ENCODE peak calls at places on chromosomes 7 and 10, in seven cellular contexts. One of them, this sample, is unnamed.

GRCh38 chr10:93813507-93814465 is 56.0 kb downstream of the LGI1 start:
- DNase-seq in HepG2: peak; percentile 32
- DNase-seq in H1: peak; percentile 77
- DNase-seq in GM12878: no peak
- DNase-seq in K562: no peak
- DNase-seq in HCT116: peak; percentile 64
- DNase-seq in T47D: peak; percentile 86
- DNase-seq in this sample: peak; percentile 64

GRCh38 chr10:78952018-78952417 is 116.7 kb upstream of the ZMIZ1 start:
- DNase-seq in H1: no peak
- DNase-seq in GM12878: no peak
- DNase-seq in HepG2: peak; percentile 60
- DNase-seq in K562: no peak
- DNase-seq in T47D: no peak
- DNase-seq in HCT116: no peak
- DNase-seq in this sample: no peak

GRCh38 chr7:109246330-109247077 is 676.8 kb downstream of the DNAJB9 start:
- DNase-seq in K562: no peak
- DNase-seq in H1: no peak
- DNase-seq in T47D: peak; percentile 3
- DNase-seq in HCT116: peak; percentile 18
- DNase-seq in GM12878: no peak
- DNase-seq in HepG2: no peak
- DNase-seq in this sample: no peak

GRCh38 chr10:21427804-21428481 is 97.5 kb downstream of the SKIDA1 start:
- DNase-seq in H1: no peak
- DNase-seq in K562: no peak
- DNase-seq in GM12878: no peak
- DNase-seq in HepG2: peak; percentile 24
- DNase-seq in HCT116: peak; percentile 23
- DNase-seq in T47D: no peak
- DNase-seq in this sample: no peak

GRCh38 chr7:150755473-150756099 is 18.4 kb downstream of the GIMAP5 start:
- DNase-seq in GM12878: peak; percentile 71
- DNase-seq in HepG2: no peak
- DNase-seq in H1: no peak
- DNase-seq in T47D: no peak
- DNase-seq in K562: no peak
- DNase-seq in HCT116: no peak
- DNase-seq in this sample: no peak

GRCh38 chr7:98323597-98324322 is 42.3 kb downstream of the BRI3 start:
- DNase-seq in HepG2: no peak
- DNase-seq in HCT116: no peak
- DNase-seq in T47D: no peak
- DNase-seq in GM12878: no peak
- DNase-seq in H1: peak; percentile 71
- DNase-seq in K562: no peak
- DNase-seq in this sample: no peak

GRCh38 chr10:97490592-97490991 is 7.6 kb downstream of the MMS19 start:
- DNase-seq in T47D: no peak
- DNase-seq in HepG2: no peak
- DNase-seq in H1: no peak
- DNase-seq in HCT116: no peak
- DNase-seq in K562: no peak
- DNase-seq in GM12878: no peak
- DNase-seq in this sample: no peak

GRCh38 chr10:125726914-125727313 is 7.4 kb downstream of the EDRF1 start:
- DNase-seq in H1: no peak
- DNase-seq in K562: no peak
- DNase-seq in T47D: no peak
- DNase-seq in HepG2: no peak
- DNase-seq in GM12878: no peak
- DNase-seq in HCT116: no peak
- DNase-seq in this sample: no peak

GRCh38 chr7:156903232-156903909 is 10.4 kb upstream of the LMBR1 start:
- DNase-seq in H1: no peak
- DNase-seq in GM12878: no peak
- DNase-seq in HepG2: peak; percentile 37
- DNase-seq in T47D: no peak
- DNase-seq in HCT116: peak; percentile 89
- DNase-seq in K562: no peak
- DNase-seq in this sample: no peak

GRCh38 chr7:41701542-41701941 is 1.3 kb downstream of the INHBA start:
- DNase-seq in HCT116: no peak
- DNase-seq in T47D: no peak
- DNase-seq in HepG2: no peak
- DNase-seq in K562: no peak
- DNase-seq in GM12878: no peak
- DNase-seq in H1: no peak
- DNase-seq in this sample: no peak

GRCh38 chr7:130356121-130356759 is 11.6 kb downstream of the CPA5 start:
- DNase-seq in HepG2: peak; percentile 57
- DNase-seq in HCT116: peak; percentile 68
- DNase-seq in T47D: peak; percentile 86
- DNase-seq in K562: no peak
- DNase-seq in GM12878: no peak
- DNase-seq in H1: peak; percentile 72
- DNase-seq in this sample: peak; percentile 42

GRCh38 chr7:41046221-41046761 is 656.6 kb downstream of the INHBA start:
- DNase-seq in T47D: no peak
- DNase-seq in HCT116: no peak
- DNase-seq in HepG2: no peak
- DNase-seq in H1: peak; percentile 22
- DNase-seq in K562: no peak
- DNase-seq in GM12878: no peak
- DNase-seq in this sample: no peak

GRCh38 chr10:132743925-132744490 is 41.9 kb downstream of the NKX6-2 start:
- DNase-seq in HCT116: no peak
- DNase-seq in K562: no peak
- DNase-seq in HepG2: no peak
- DNase-seq in T47D: no peak
- DNase-seq in GM12878: no peak
- DNase-seq in H1: no peak
- DNase-seq in this sample: no peak

GRCh38 chr7:151759591-151760042 is 117.3 kb downstream of the PRKAG2 start:
- DNase-seq in H1: peak; percentile 81
- DNase-seq in HCT116: peak; percentile 57
- DNase-seq in GM12878: no peak
- DNase-seq in K562: peak; percentile 82
- DNase-seq in HepG2: peak; percentile 56
- DNase-seq in T47D: peak; percentile 82
- DNase-seq in this sample: peak; percentile 92

GRCh38 chr10:36163827-36164226 is 521.7 kb upstream of the FZD8 start:
- DNase-seq in K562: no peak
- DNase-seq in H1: no peak
- DNase-seq in HepG2: no peak
- DNase-seq in HCT116: no peak
- DNase-seq in T47D: no peak
- DNase-seq in GM12878: no peak
- DNase-seq in this sample: no peak

GRCh38 chr10:34091796-34092195 is 723.3 kb downstream of the PARD3 start:
- DNase-seq in GM12878: no peak
- DNase-seq in K562: no peak
- DNase-seq in HCT116: no peak
- DNase-seq in T47D: no peak
- DNase-seq in H1: no peak
- DNase-seq in HepG2: no peak
- DNase-seq in this sample: no peak

GRCh38 chr10:34083567-34083966 is 731.5 kb downstream of the PARD3 start:
- DNase-seq in GM12878: no peak
- DNase-seq in K562: no peak
- DNase-seq in HepG2: no peak
- DNase-seq in T47D: no peak
- DNase-seq in H1: no peak
- DNase-seq in HCT116: no peak
- DNase-seq in this sample: no peak

GRCh38 chr10:34089294-34089693 is 725.8 kb downstream of the PARD3 start:
- DNase-seq in T47D: no peak
- DNase-seq in GM12878: no peak
- DNase-seq in HCT116: no peak
- DNase-seq in K562: no peak
- DNase-seq in HepG2: no peak
- DNase-seq in H1: no peak
- DNase-seq in this sample: no peak

GRCh38 chr10:34088208-34088794 is 726.8 kb downstream of the PARD3 start:
- DNase-seq in GM12878: no peak
- DNase-seq in T47D: no peak
- DNase-seq in H1: no peak
- DNase-seq in HCT116: no peak
- DNase-seq in HepG2: no peak
- DNase-seq in K562: no peak
- DNase-seq in this sample: no peak

DNA sequence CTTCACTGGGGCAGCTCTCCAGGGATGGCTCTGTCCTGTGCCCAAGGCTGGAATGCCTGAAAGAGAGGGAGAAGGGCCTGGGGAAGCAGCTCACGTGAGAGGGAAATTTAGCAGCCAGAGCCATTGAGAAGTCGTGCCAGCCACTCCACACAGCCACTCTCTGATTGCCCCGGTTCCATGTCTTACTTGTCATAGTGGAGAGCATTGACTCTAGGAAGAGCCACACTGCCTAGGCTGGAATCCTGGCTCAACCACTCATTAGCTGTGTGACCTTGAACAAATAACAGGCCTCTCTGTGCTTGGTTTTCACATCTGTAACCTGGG is 728.0 kb downstream of the PARD3 start:
- DNase-seq in K562: no peak
- DNase-seq in HCT116: no peak
- DNase-seq in H1: no peak
- DNase-seq in GM12878: no peak
- DNase-seq in T47D: no peak
- DNase-seq in HepG2: no peak
- DNase-seq in this sample: no peak
- TF ChIP-seq JUND in K562: no peak
- TF ChIP-seq JUND in HCT116: no peak
- TF ChIP-seq JUND in H1: no peak
- TF ChIP-seq JUND in GM12878: no peak
- TF ChIP-seq JUND in T47D: no peak
- TF ChIP-seq JUND in HepG2: no peak
- TF ChIP-seq JUND in this sample: no peak

GRCh38 chr7:158887594-158887993 is 31.2 kb downstream of the DYNC2I1 start:
- DNase-seq in T47D: no peak
- DNase-seq in HepG2: no peak
- DNase-seq in H1: no peak
- DNase-seq in GM12878: no peak
- DNase-seq in HCT116: no peak
- DNase-seq in K562: no peak
- DNase-seq in this sample: peak; percentile 56
- TF ChIP-seq JUND in T47D: no peak
- TF ChIP-seq JUND in HepG2: no peak
- TF ChIP-seq JUND in H1: no peak
- TF ChIP-seq JUND in GM12878: no peak
- TF ChIP-seq JUND in HCT116: no peak
- TF ChIP-seq JUND in K562: no peak
- TF ChIP-seq JUND in this sample: no peak

DNA sequence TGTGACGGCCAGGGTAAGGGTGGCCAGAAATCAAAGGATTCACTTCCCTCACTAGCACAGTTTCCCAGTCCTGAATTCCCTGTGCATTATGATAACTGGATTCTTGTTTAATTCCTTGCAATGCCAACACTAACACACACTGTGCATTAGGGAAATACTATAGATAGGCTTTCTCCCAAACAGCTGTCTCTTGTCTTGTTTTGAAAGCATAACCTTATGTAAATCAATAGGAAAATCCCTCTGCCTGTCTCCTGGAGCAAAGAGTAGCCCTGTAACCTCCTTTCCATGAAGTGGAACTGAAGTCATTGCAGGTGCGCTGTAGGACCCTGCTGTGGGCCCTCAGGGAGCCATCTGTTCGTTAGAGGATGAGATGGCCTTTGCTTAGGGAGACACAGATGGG is 82.8 kb upstream of the FAM171A1 start:
- DNase-seq in GM12878: no peak
- DNase-seq in HCT116: no peak
- DNase-seq in K562: no peak
- DNase-seq in T47D: no peak
- DNase-seq in H1: no peak
- DNase-seq in HepG2: no peak
- DNase-seq in this sample: no peak
- TF ChIP-seq JUND in GM12878: no peak
- TF ChIP-seq JUND in HCT116: no peak
- TF ChIP-seq JUND in K562: no peak
- TF ChIP-seq JUND in T47D: no peak
- TF ChIP-seq JUND in H1: no peak
- TF ChIP-seq JUND in HepG2: no peak
- TF ChIP-seq JUND in this sample: no peak

DNA sequence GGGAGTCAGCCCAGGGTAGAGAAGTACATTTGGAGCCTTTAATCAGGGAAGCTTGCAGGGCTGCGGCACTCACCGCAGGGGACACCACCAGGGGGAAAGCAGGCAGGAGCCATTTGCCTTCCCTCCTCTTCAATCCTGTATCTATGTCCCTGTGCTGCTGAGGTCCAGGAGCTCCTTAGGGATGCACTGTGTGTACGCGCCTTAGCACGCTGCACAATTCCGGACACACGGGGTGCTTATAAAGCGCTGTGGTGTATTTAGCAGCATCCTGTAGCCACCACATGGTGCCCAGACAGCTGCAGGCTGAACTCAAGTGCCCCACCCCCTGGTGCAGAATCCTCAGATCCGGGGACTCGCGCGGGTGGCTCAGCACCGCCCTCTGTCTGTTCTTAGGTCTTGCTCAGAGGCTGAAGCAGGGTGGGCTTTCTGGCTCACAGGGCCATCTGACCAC is 421.4 kb downstream of the SDK1 start:
- DNase-seq in HCT116: peak; percentile 27
- DNase-seq in K562: peak; percentile 9
- DNase-seq in GM12878: no peak
- DNase-seq in HepG2: peak; percentile 17
- DNase-seq in T47D: no peak
- DNase-seq in H1: peak; percentile 81
- DNase-seq in this sample: peak; percentile 50
- TF ChIP-seq JUND in HCT116: no peak
- TF ChIP-seq JUND in K562: no peak
- TF ChIP-seq JUND in GM12878: no peak
- TF ChIP-seq JUND in HepG2: no peak
- TF ChIP-seq JUND in T47D: no peak
- TF ChIP-seq JUND in H1: no peak
- TF ChIP-seq JUND in this sample: no peak

GRCh38 chr10:109480836-109481235 is 442.5 kb downstream of the XPNPEP1 start:
- DNase-seq in HCT116: no peak
- DNase-seq in H1: no peak
- DNase-seq in K562: no peak
- DNase-seq in T47D: no peak
- DNase-seq in HepG2: no peak
- DNase-seq in GM12878: no peak
- DNase-seq in this sample: no peak
- TF ChIP-seq JUND in HCT116: no peak
- TF ChIP-seq JUND in H1: no peak
- TF ChIP-seq JUND in K562: no peak
- TF ChIP-seq JUND in T47D: no peak
- TF ChIP-seq JUND in HepG2: no peak
- TF ChIP-seq JUND in GM12878: no peak
- TF ChIP-seq JUND in this sample: no peak

DNA sequence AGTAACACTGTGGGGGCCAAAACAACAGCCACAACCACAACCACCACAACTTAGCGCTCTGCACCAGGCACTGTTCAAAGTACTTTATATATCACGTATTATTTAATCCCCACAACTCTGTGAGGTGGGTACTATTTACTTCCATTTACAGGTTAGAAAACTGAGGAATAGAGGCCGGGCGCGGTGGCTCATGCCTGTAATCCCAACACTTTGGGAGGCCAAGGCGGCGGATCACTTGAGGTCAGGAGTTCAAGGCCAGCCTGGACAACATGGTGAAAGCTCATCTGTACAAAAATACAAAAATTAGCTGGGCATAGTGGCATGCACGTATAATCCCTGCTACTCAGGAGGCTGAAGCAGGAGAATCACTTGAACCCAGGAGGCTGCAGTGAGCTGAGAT is 3.6 kb downstream of the DNAJC12 start:
- DNase-seq in GM12878: no peak
- DNase-seq in T47D: no peak
- DNase-seq in K562: no peak
- DNase-seq in HCT116: no peak
- DNase-seq in HepG2: no peak
- DNase-seq in H1: no peak
- DNase-seq in this sample: no peak
- TF ChIP-seq JUND in GM12878: no peak
- TF ChIP-seq JUND in T47D: no peak
- TF ChIP-seq JUND in K562: no peak
- TF ChIP-seq JUND in HCT116: no peak
- TF ChIP-seq JUND in HepG2: no peak
- TF ChIP-seq JUND in H1: no peak
- TF ChIP-seq JUND in this sample: no peak

This sample was measured in SK-N-SH.